ENCODE peak calls at places on chromosomes 3 and 15, in four cellular contexts. X is Caco-2; M is stimulated activated CD8-positive, alpha-beta memory T cell treated with anti-CD3 and anti-CD28 coated beads, Interleukin-12 subunit alpha, Interleukin-12 subunit beta, amount 100 ng/mL, for 1 hour; J is RCC 7860. O is an unnamed sample.
A peak's percentile ranks its signal among the peaks of the same experiment; 100 is the strongest.

GRCh38 chr15:90097475-90097874 is 4.8 kb downstream of the IDH2 start:
- DNase-seq in X (no peak), M (no peak), J (no peak), O (no peak)

GRCh38 chr3:27323087-27323570 is 46.1 kb downstream of the NEK10 start:
- DNase-seq in X (no peak), J (no peak), M (no peak), O (no peak)

GRCh38 chr3:189143321-189143720 is 28.4 kb upstream of the TPRG1 start:
- DNase-seq in J (no peak), M (no peak), X (no peak), O (no peak)

GRCh38 chr15:81224232-81224631 is 27.6 kb downstream of the IL16 start:
- DNase-seq in X (no peak), M (no peak), J (no peak), O (no peak)

GRCh38 chr3:127669541-127670228 is 3.1 kb upstream of the ABTB1 start:
- DNase-seq in X (no peak), J (no peak), M (no peak), O (no peak)

GRCh38 chr3:23071758-23072157 is 131.4 kb upstream of the UBE2E2 start:
- DNase-seq in J (no peak), X (no peak), M (no peak), O (no peak)

GRCh38 chr15:68558318-68559305 is 20.2 kb upstream of the CORO2B start:
- DNase-seq in J (no peak), X (no peak), M (no peak), O (no peak)

GRCh38 chr15:42712584-42712983 is 24.3 kb downstream of the CDAN1 start:
- DNase-seq in M (no peak), J (no peak), X (no peak), O (no peak)

GRCh38 chr3:184338538-184338945 is 1.1 kb downstream of the FAM131A start:
- DNase-seq in J (no peak), M (no peak), X (no peak), O (no peak)

GRCh38 chr3:122893754-122894668 is 99.1 kb downstream of the SLC49A4 start:
- DNase-seq in M (no peak), X (no peak), J (no peak), O (no peak)

GRCh38 chr15:34780725-34781124 is 14.6 kb downstream of the ACTC1 start:
- DNase-seq in X (no peak), J (no peak), M (no peak), O (no peak)

GRCh38 chr3:88219138-88219792 is 69.5 kb downstream of the C3orf38 start:
- DNase-seq in X (peak; percentile 42), J (no peak), M (no peak), O (peak; percentile 53)

GRCh38 chr3:194906229-194906629 is 220.5 kb downstream of the FAM43A start:
- DNase-seq in J (no peak), M (no peak), X (no peak), O (peak; percentile 73)

GRCh38 chr15:81118361-81118760 is 15.7 kb upstream of the CFAP161 start:
- DNase-seq in M (no peak), X (no peak), J (no peak), O (no peak)

O was measured in T47D.